ENCODE peak calls at places on chromosome 20, in five cellular contexts. C is body of pancreas, U is fibroblast of mammary gland, Y is GM06990, W is mesendoderm. O is an unnamed sample.

GRCh38 chr20:4684837-4685413 is 36.8 kb upstream of the PRND start:
- DNase-seq in C (no peak), U (peak; percentile 82), Y (no peak), W (peak; percentile 34), O (peak; percentile 62)

GRCh38 chr20:46648903-46649649 is 2.2 kb downstream of the SLC13A3 start:
- DNase-seq in C (no peak), U (no peak), Y (no peak), W (peak; percentile 90), O (no peak)

GRCh38 chr20:59043698-59044097 is 1.1 kb upstream of the PRELID3B start:
- DNase-seq in C (no peak), U (peak; percentile 33), Y (no peak), W (no peak), O (no peak)

GRCh38 chr20:22584922-22585785 is 782 bp upstream of the FOXA2 start:
- DNase-seq in C (peak; percentile 83), U (no peak), Y (no peak), W (peak; percentile 63), O (no peak)

GRCh38 chr20:55597526-55597925 is 407.8 kb downstream of the CBLN4 start:
- DNase-seq in C (no peak), U (no peak), Y (no peak), W (no peak), O (no peak)

GRCh38 chr20:47349365-47350180 is 6.9 kb downstream of the ZMYND8 start:
- DNase-seq in C (no peak), U (no peak), Y (no peak), W (peak; percentile 65), O (peak; percentile 67)

GRCh38 chr20:4304601-4305000 is 289.2 kb upstream of the RNF24 start:
- DNase-seq in C (no peak), U (no peak), Y (no peak), W (no peak), O (no peak)

GRCh38 chr20:22402990-22403859 is 181.1 kb downstream of the FOXA2 start:
- DNase-seq in C (no peak), U (no peak), Y (no peak), W (peak; percentile 43), O (peak; percentile 13)

GRCh38 chr20:15205023-15205422 is 867.6 kb upstream of the FLRT3 start:
- DNase-seq in C (no peak), U (no peak), Y (no peak), W (no peak), O (no peak)

GRCh38 chr20:13261460-13262301 is 40.6 kb downstream of the ISM1 start:
- DNase-seq in C (peak; percentile 80), U (peak; percentile 59), Y (peak; percentile 11), W (peak; percentile 77), O (peak; percentile 76)

GRCh38 chr20:63574156-63574828 is at the start of gene HELZ2:
- DNase-seq in C (peak; percentile 84), U (peak; percentile 41), Y (no peak), W (peak; percentile 67), O (peak; percentile 63)

GRCh38 chr20:39850821-39851330 is 838.2 kb downstream of the MAFB start:
- DNase-seq in C (no peak), U (no peak), Y (no peak), W (peak; percentile 13), O (no peak)

GRCh38 chr20:54716790-54717189 is 241.4 kb downstream of the DOK5 start:
- DNase-seq in C (no peak), U (no peak), Y (no peak), W (no peak), O (no peak)

GRCh38 chr20:59016795-59017492 is 2.3 kb upstream of the TUBB1 start:
- DNase-seq in C (no peak), U (no peak), Y (no peak), W (no peak), O (no peak)

GRCh38 chr20:23059831-23060230 is 10.4 kb upstream of the THBD start:
- DNase-seq in C (no peak), U (no peak), Y (no peak), W (no peak), O (no peak)

GRCh38 chr20:8132632-8133587 is 844 bp downstream of the PLCB1 start:
- DNase-seq in C (peak; percentile 66), U (peak; percentile 21), Y (peak; percentile 32), W (no peak), O (peak; percentile 22)

GRCh38 chr20:23129256-23129655 is 43.1 kb upstream of the CD93 start:
- DNase-seq in C (no peak), U (no peak), Y (no peak), W (no peak), O (no peak)

GRCh38 chr20:11935212-11935611 is 17.5 kb downstream of the BTBD3 start:
- DNase-seq in C (no peak), U (no peak), Y (no peak), W (no peak), O (no peak)

DNA sequence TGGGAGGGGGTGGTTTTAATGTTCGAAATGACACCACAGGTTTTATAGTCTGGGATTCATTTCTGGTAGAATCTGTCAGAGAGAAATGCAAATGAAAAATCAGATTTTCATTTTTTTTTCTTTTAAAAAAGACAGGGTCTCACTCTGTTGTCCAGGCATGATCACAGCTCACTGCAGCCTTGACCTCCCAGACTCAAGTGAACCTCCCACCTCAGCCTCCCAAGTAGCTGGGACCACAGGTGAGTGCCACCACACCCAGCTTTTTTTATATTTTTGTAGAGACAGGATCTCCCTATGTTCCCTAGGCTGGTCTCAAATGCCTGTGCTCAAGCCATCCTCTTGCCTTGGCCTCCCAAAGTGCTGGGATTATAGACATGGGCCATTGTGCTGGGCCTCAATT is 2.4 kb upstream of the ADNP start:
- DNase-seq in C (no peak), U (no peak), Y (no peak), W (no peak), O (no peak)
- H3K4me3 ChIP-seq in C (no peak overlapping the region), U (no peak overlapping the region), Y (no peak overlapping the region), W (no peak overlapping the region), O (no peak overlapping the region)

GRCh38 chr20:37914367-37914671 is 11.4 kb downstream of the VSTM2L start:
- DNase-seq in C (no peak), U (no peak), Y (no peak), W (no peak), O (no peak)

GRCh38 chr20:37917436-37917835 is 14.5 kb downstream of the VSTM2L start:
- DNase-seq in C (no peak), U (no peak), Y (no peak), W (no peak), O (no peak)

GRCh38 chr20:37915434-37915787 is 12.5 kb downstream of the VSTM2L start:
- DNase-seq in C (no peak), U (no peak), Y (no peak), W (no peak), O (no peak)

GRCh38 chr20:37914672-37915433 is 11.9 kb downstream of the VSTM2L start:
- DNase-seq in C (no peak), U (no peak), Y (peak; percentile 57), W (peak; percentile 90), O (peak; percentile 23)

DNA sequence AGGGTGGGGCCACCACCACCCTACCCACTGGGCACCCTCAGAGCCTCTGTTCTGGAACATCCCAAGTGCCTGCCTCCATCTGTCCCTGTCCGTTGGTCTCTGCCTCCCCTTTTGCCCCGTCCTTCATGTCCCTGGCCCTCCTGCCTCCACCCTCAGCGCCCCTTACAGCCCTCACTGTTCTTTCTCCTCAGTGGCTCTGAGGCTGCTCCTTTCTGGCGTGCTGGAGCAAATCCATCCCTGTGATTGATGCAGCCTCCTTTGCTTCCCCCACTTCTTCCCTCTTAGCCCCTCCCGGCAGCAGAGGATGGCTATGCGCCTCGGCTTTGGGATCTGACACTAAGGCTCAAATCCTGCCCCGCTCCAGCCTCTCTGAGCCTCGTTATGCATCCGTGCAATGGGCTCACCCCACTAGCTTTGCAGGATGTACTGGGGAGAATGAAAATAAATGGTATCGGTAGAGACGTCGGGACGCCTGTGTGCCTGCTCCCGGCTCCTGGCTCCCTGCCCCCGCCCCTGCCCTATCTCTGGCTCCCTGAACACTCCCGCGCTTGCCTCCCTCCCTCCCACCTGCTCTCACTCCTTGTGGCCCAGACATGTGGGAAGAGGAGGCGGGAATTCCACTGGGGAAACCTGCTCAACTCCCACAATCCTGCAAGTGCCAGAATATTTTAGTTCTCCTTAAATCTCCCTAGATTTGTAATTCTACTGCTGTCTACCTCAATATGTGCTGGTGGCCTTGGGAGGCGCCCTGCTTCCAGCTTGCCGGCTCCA is 13.1 kb downstream of the VSTM2L start:
- DNase-seq in C (no peak), U (no peak), Y (no peak), W (peak; percentile 84), O (no peak)
- H3K4me3 ChIP-seq in C (no peak overlapping the region), U (no peak overlapping the region), Y (no peak overlapping the region), W (no peak overlapping the region), O (no peak overlapping the region)

DNA sequence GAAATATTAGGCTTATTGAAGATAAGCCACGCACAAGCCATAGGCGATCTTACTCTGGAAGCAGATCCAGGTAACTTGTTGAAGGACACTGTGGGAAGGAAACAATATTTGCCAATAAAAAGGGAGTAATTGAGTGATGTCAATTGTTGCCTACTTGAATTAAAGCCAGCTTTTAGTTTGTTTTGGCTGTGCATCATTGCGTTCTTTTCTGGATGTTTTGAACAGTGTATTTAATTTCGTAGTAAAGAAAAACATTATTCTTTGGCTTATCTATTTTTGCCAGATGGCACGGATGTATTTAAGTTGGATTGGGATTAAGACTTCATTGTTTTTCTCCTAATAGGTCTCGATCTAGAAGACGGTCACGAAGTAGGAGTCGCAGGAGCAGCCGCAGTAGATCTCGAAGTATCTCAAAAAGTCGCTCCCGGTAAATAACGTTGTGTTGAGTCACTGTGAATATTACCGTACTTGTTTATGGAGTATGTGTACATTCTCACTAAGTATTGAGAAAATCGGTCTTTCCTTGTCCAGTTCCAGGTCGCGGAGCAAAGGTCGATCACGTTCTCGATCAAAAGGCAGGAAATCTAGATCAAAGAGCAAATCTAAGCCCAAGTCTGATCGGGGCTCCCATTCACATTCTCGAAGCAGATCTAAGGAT is 2.6 kb downstream of the SRSF6 start:
- DNase-seq in C (no peak), U (no peak), Y (no peak), W (no peak), O (no peak)
- H3K4me3 ChIP-seq in C (no peak overlapping the region), U (no peak overlapping the region), Y (no peak overlapping the region), W (no peak overlapping the region), O (no peak overlapping the region)

GRCh38 chr20:62387219-62387913 is 463 bp downstream of the RPS21 start:
- DNase-seq in C (no peak), U (no peak), Y (no peak), W (no peak), O (no peak)

GRCh38 chr20:62389601-62390087 is 2.7 kb downstream of the RPS21 start:
- DNase-seq in C (no peak), U (no peak), Y (no peak), W (no peak), O (no peak)

GRCh38 chr20:62387993-62388635 is 1.2 kb downstream of the RPS21 start:
- DNase-seq in C (no peak), U (peak; percentile 33), Y (no peak), W (no peak), O (no peak)

GRCh38 chr20:62390306-62391164 is 3.6 kb downstream of the RPS21 start:
- DNase-seq in C (no peak), U (no peak), Y (no peak), W (no peak), O (no peak)

DNA sequence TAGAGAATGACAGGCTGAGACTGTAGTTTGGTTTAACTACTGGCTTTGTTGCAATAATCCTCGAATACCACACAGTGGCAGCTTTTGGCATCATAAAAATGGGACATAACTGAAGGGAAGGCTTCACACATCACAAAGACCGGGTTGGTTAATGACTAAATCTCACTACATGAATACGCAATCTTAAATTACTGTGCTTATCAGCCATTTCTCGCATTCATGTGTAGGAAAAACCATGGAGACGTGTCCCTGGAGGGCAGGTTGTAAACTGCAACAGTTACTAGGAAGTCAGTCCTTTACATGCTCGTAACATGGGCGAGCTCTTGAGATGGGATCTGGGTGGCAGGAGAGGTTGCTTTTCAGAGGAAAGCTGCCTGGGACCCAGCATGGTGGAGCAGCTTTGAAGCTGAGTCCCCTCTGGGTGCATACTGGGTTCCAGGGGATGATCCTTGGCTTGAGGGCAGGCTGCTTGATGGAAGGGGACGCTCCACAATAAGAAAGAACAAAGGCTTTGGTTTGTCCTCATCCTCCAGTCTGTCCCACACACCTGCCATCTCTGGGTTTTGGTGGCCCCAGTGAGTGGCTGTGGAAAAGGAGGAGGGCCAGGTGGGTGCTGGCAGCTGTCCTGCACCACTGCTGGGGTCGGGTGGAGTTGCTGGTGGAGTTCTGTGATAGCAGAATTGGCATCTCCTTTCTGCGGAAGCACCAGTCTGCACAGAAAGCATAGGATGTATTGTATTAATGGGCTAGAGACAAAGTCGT is 2.1 kb downstream of the RPS21 start:
- DNase-seq in C (no peak), U (no peak), Y (no peak), W (no peak), O (no peak)
- H3K4me3 ChIP-seq in C (no peak overlapping the region), U (no peak overlapping the region), Y (no peak overlapping the region), W (no peak overlapping the region), O (no peak overlapping the region)

O was measured in choroid plexus epithelial cell.